ENCODE peak calls at places on chromosomes 3 and 15, in six cellular contexts. One of them, this sample, is unnamed.

GRCh38 chr15:60408438-60409105 is 10.8 kb upstream of the ANXA2 start:
- DNase-seq in cardiac fibroblast: peak
- DNase-seq in spleen: no peak
- DNase-seq in memory B cell: no peak
- DNase-seq in transverse colon: no peak
- DNase-seq in activated T-cell treated with anti-CD3 and anti-CD28 coated beads, Interleukin-2, amount 50 U/mL, for 24 hours: no peak
- DNase-seq in this sample: no peak

GRCh38 chr3:5376761-5377160 is 189.3 kb downstream of the EDEM1 start:
- DNase-seq in spleen: peak
- DNase-seq in transverse colon: peak
- DNase-seq in cardiac fibroblast: no peak
- DNase-seq in activated T-cell treated with anti-CD3 and anti-CD28 coated beads, Interleukin-2, amount 50 U/mL, for 24 hours: no peak
- DNase-seq in memory B cell: peak
- DNase-seq in this sample: peak

GRCh38 chr3:124177070-124177469 is 185.1 kb upstream of the ROPN1 start:
- DNase-seq in spleen: no peak
- DNase-seq in activated T-cell treated with anti-CD3 and anti-CD28 coated beads, Interleukin-2, amount 50 U/mL, for 24 hours: no peak
- DNase-seq in cardiac fibroblast: no peak
- DNase-seq in memory B cell: no peak
- DNase-seq in transverse colon: no peak
- DNase-seq in this sample: no peak

GRCh38 chr3:99842826-99843589 is 25.3 kb downstream of the CMSS1 start:
- DNase-seq in cardiac fibroblast: peak
- DNase-seq in memory B cell: no peak
- DNase-seq in activated T-cell treated with anti-CD3 and anti-CD28 coated beads, Interleukin-2, amount 50 U/mL, for 24 hours: no peak
- DNase-seq in transverse colon: no peak
- DNase-seq in spleen: no peak
- DNase-seq in this sample: peak

GRCh38 chr3:59502806-59503205 is 453.0 kb upstream of the CFAP20DC start:
- DNase-seq in transverse colon: no peak
- DNase-seq in spleen: no peak
- DNase-seq in cardiac fibroblast: peak
- DNase-seq in memory B cell: no peak
- DNase-seq in activated T-cell treated with anti-CD3 and anti-CD28 coated beads, Interleukin-2, amount 50 U/mL, for 24 hours: no peak
- DNase-seq in this sample: no peak

GRCh38 chr3:8204846-8205624 is 296.6 kb upstream of the LMCD1 start:
- DNase-seq in cardiac fibroblast: peak
- DNase-seq in memory B cell: no peak
- DNase-seq in spleen: no peak
- DNase-seq in activated T-cell treated with anti-CD3 and anti-CD28 coated beads, Interleukin-2, amount 50 U/mL, for 24 hours: no peak
- DNase-seq in transverse colon: no peak
- DNase-seq in this sample: no peak

GRCh38 chr15:68681836-68682235 is 103.0 kb downstream of the CORO2B start:
- DNase-seq in activated T-cell treated with anti-CD3 and anti-CD28 coated beads, Interleukin-2, amount 50 U/mL, for 24 hours: no peak
- DNase-seq in spleen: no peak
- DNase-seq in transverse colon: no peak
- DNase-seq in cardiac fibroblast: no peak
- DNase-seq in memory B cell: no peak
- DNase-seq in this sample: no peak

GRCh38 chr3:180048840-180049239 is 12.1 kb upstream of the PEX5L start:
- DNase-seq in spleen: no peak
- DNase-seq in cardiac fibroblast: peak
- DNase-seq in activated T-cell treated with anti-CD3 and anti-CD28 coated beads, Interleukin-2, amount 50 U/mL, for 24 hours: no peak
- DNase-seq in transverse colon: no peak
- DNase-seq in memory B cell: no peak
- DNase-seq in this sample: no peak

GRCh38 chr15:63679588-63679987 is 82.4 kb downstream of the FBXL22 start:
- DNase-seq in spleen: no peak
- DNase-seq in transverse colon: no peak
- DNase-seq in activated T-cell treated with anti-CD3 and anti-CD28 coated beads, Interleukin-2, amount 50 U/mL, for 24 hours: no peak
- DNase-seq in memory B cell: no peak
- DNase-seq in cardiac fibroblast: no peak
- DNase-seq in this sample: no peak

GRCh38 chr3:16516695-16517481 is 3.4 kb upstream of the RFTN1 start:
- DNase-seq in spleen: peak
- DNase-seq in transverse colon: no peak
- DNase-seq in memory B cell: no peak
- DNase-seq in activated T-cell treated with anti-CD3 and anti-CD28 coated beads, Interleukin-2, amount 50 U/mL, for 24 hours: peak
- DNase-seq in cardiac fibroblast: peak
- DNase-seq in this sample: peak